ENCODE peak calls at places on chromosomes 13 and 19, in ten cellular contexts. X, Y, N, M, Z, T, J, B, G and S are unnamed samples.

GRCh38 chr19:1015782-1016646 is 4.9 kb downstream of the TMEM259 start:
- DNase-seq in X (no peak), Y (no peak), N (no peak), M (no peak), Z (no peak), T (no peak), J (no peak), B (no peak), G (no peak), S (no peak)

GRCh38 chr13:23087884-23088283 is 92.9 kb upstream of the SGCG start:
- DNase-seq in X (no peak), Y (no peak), N (no peak), M (no peak), Z (peak), T (peak), J (no peak), B (no peak), G (no peak), S (no peak)

GRCh38 chr13:28753208-28753892 is 34.6 kb upstream of the SLC46A3 start:
- DNase-seq in X (no peak), Y (peak), N (no peak), M (no peak), Z (peak), T (peak), J (no peak), B (peak), G (no peak), S (peak)

GRCh38 chr19:8094336-8094735 is 41.8 kb downstream of the CCL25 start:
- DNase-seq in X (no peak), Y (no peak), N (no peak), M (no peak), Z (no peak), T (no peak), J (no peak), B (no peak), G (no peak), S (no peak)

GRCh38 chr13:21998279-21998678 is 327.4 kb downstream of the FGF9 start:
- DNase-seq in X (no peak), Y (no peak), N (no peak), M (no peak), Z (no peak), T (no peak), J (peak), B (no peak), G (no peak), S (no peak)

GRCh38 chr13:77449265-77449664 is 86.2 kb upstream of the SCEL start:
- DNase-seq in X (no peak), Y (no peak), N (no peak), M (no peak), Z (no peak), T (no peak), J (no peak), B (no peak), G (no peak), S (no peak)

GRCh38 chr19:33177417-33177976 is 16.6 kb upstream of the LRP3 start:
- DNase-seq in X (no peak), Y (no peak), N (peak), M (no peak), Z (no peak), T (peak), J (peak), B (no peak), G (no peak), S (peak)

GRCh38 chr19:41746593-41747227 is 8.6 kb upstream of the CEACAM6 start:
- DNase-seq in X (no peak), Y (peak), N (peak), M (peak), Z (peak), T (peak), J (peak), B (no peak), G (no peak), S (peak)

GRCh38 chr13:74325106-74325505 is 190.9 kb upstream of the KLF12 start:
- DNase-seq in X (no peak), Y (peak), N (no peak), M (no peak), Z (no peak), T (peak), J (no peak), B (no peak), G (no peak), S (no peak)